ENCODE peak calls at places on chromosomes 16 and 17, in four cellular contexts. T is keratinocyte, V is OCI-LY7, Q is GM23248. L is an unnamed sample. For H3K9me3, the result is how much of the 10 kb centered on the place peaks cover.

GRCh38 chr16:57865746-57866528 is 63.6 kb upstream of the KIFC3 start:
- DNase-seq in Q (no peak), V (no peak), T (peak), L (no peak)

GRCh38 chr16:25823891-25824290 is 132.1 kb downstream of the HS3ST4 start:
- DNase-seq in T (no peak), Q (peak), V (no peak), L (no peak)

GRCh38 chr17:51046527-51047384 is 73.9 kb downstream of the SPAG9 start:
- DNase-seq in V (no peak), Q (peak), T (no peak), L (no peak)

GRCh38 chr17:44343510-44344209 is 1.4 kb upstream of the GRN start:
- DNase-seq in T (no peak), V (no peak), Q (no peak), L (peak)

GRCh38 chr16:29745853-29746345 is at the start of gene C16orf54:
- DNase-seq in T (no peak), Q (no peak), V (no peak), L (no peak)

GRCh38 chr17:76868669-76869208 is 535 bp downstream of the MGAT5B start:
- DNase-seq in V (no peak), T (no peak), Q (peak), L (peak)

GRCh38 chr17:57211543-57211942 is 44.8 kb upstream of the MSI2 start:
- DNase-seq in V (no peak), Q (peak), T (no peak), L (no peak)

GRCh38 chr16:24286713-24287405 is 30.7 kb downstream of the CACNG3 start:
- DNase-seq in T (no peak), V (no peak), Q (no peak), L (no peak)

GRCh38 chr16:23914935-23915549 is 79.3 kb downstream of the PRKCB start:
- DNase-seq in T (no peak), V (no peak), Q (no peak), L (no peak)

GRCh38 chr17:45873728-45874127 is 20.6 kb upstream of the MAPT start:
- DNase-seq in V (no peak), Q (no peak), T (no peak), L (no peak)

GRCh38 chr17:73568934-73569333 is 75.3 kb downstream of the SDK2 start:
- DNase-seq in Q (no peak), T (no peak), V (no peak), L (no peak)
- H3K4me2 ChIP-seq in Q (no peak), T (no peak), V (no peak), L (no peak)

GRCh38 chr17:82957469-82957795 is 117.6 kb upstream of the ZNF750 start:
- DNase-seq in T (no peak), V (no peak), Q (no peak), L (no peak)

GRCh38 chr17:82959242-82959930 is 119.6 kb upstream of the ZNF750 start:
- DNase-seq in V (no peak), T (no peak), Q (no peak), L (peak)

GRCh38 chr17:82957961-82958491 is 118.2 kb upstream of the ZNF750 start:
- DNase-seq in Q (no peak), V (no peak), T (no peak), L (no peak)

GRCh38 chr17:82956146-82956725 is 116.4 kb upstream of the ZNF750 start:
- DNase-seq in Q (no peak), T (no peak), V (no peak), L (peak)

GRCh38 chr17:82956726-82957468 is 117.1 kb upstream of the ZNF750 start:
- DNase-seq in T (no peak), Q (no peak), V (no peak), L (peak)
- H3K9me3 ChIP-seq in T (under half), Q (under half), V (under half), L (under half)

GRCh38 chr17:2384439-2385127 is 16.3 kb downstream of the MNT start:
- DNase-seq in Q (no peak), T (no peak), V (no peak), L (no peak)
- H3K27ac ChIP-seq in Q (no peak), T (no peak), V (no peak), L (no peak)

GRCh38 chr17:4534515-4534914 is 20.7 kb downstream of the MYBBP1A start:
- DNase-seq in Q (no peak), V (no peak), T (no peak), L (no peak)
- H3K4me2 ChIP-seq in Q (no peak), V (no peak), T (no peak), L (no peak)

DNA sequence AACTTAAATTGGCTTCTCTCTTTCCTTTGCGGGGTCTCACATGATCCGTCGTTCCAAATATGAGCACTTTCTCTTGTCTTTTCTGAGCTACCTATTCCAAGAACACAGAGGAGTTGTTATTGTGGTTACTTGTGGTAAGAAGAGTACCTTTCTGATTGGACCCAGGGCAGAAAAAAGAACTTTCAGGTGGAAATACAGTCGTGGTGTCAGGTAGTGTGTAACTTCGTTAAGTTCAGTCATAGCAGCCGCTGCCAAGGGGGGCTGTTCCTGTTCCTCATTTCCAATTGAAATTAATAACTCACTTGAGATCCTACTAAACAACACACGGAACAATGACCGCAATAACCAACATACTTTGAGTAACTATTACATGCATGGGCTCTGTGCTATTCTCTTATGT is 681.7 kb downstream of the MAF start:
- DNase-seq in T (no peak), V (no peak), Q (no peak), L (no peak)
- H3K9me3 ChIP-seq in T (under half), V (under half), Q (under half), L (under half)

GRCh38 chr17:27206447-27206846 is 87.5 kb upstream of the WSB1 start:
- DNase-seq in V (peak), T (no peak), Q (peak), L (no peak)

GRCh38 chr17:27209316-27209715 is 84.6 kb upstream of the WSB1 start:
- DNase-seq in T (no peak), V (no peak), Q (no peak), L (no peak)

GRCh38 chr17:27203241-27203640 is 90.7 kb upstream of the WSB1 start:
- DNase-seq in Q (no peak), T (no peak), V (no peak), L (no peak)

GRCh38 chr17:27207073-27207511 is 86.8 kb upstream of the WSB1 start:
- DNase-seq in T (peak), Q (peak), V (no peak), L (no peak)
- H3K27ac ChIP-seq in T (peak), Q (peak), V (no peak), L (peak)

GRCh38 chr17:32944248-32945020 is 16.5 kb downstream of the TMEM98 start:
- DNase-seq in Q (peak), T (no peak), V (no peak), L (no peak)
- H3K4me2 ChIP-seq in Q (peak), T (no peak), V (no peak), L (no peak)

DNA sequence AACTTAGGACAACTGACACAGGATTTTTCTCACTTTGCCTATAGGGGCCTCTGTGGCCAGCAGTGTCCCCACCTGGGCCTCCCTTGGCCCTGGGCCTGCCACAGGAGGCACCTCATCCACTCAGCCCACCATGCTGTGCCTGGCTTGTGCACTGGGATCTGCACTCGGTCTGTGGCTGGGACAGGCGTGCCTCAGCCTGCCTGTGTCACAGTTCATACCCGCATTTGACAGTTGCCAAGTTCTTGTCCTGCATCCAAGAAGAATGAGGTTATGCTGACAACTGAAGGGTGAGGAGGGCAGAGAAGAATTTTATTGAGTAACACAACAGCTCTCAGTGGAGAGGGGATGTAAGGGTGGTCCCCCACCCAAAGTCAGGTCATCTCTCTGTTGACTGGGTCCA is 36.0 kb downstream of the ZFP90 start:
- DNase-seq in V (no peak), Q (no peak), T (no peak), L (no peak)
- H3K9me3 ChIP-seq in V (under half), Q (under half), T (under half), L (under half)

GRCh38 chr17:68600881-68601564 is at the start of gene FAM20A:
- DNase-seq in T (no peak), Q (peak), V (no peak), L (peak)
- H3K27ac ChIP-seq in T (no peak), Q (no peak), V (no peak), L (peak)

GRCh38 chr16:21302898-21303528 is 24.9 kb upstream of the CRYM start:
- DNase-seq in V (peak), T (peak), Q (peak), L (peak)
- H3K4me2 ChIP-seq in V (peak), T (peak), Q (peak), L (peak)

L was measured in osteoblast.